ENCODE peak calls at places on chromosomes 12 and 14, in ten cellular contexts. Q is activated CD4-positive, CD25-positive, alpha-beta regulatory T cell treated with anti-CD3 and anti-CD28 coated beads, Interleukin-2, amount 50 U/mL, for 72 hours; R is CD8-positive, alpha-beta T cell; H is stimulated activated CD4-positive, alpha-beta T cell treated with anti-CD3 and anti-CD28 coated beads, TNF-alpha, amount 100 ng/mL, for 24 hours; A is hippocampal formation; F is AG08396; D is activated T-helper 1 cell treated with anti-CD3 and anti-CD28 coated beads, Interleukin-12 subunit alpha, Interleukin-12 subunit beta, Interleukin-2, Interleukin-4 antibody, amounts not matched to agents 30 ng/mL and 10 ng/mL and 1 ng/mL, durations not matched to agents 14 hours and 24 hours and 36 hours; U is Calu3; P is EL; Z is fibroblast of gingiva. O is an unnamed sample.

GRCh38 chr12:53097564-53098353 is at the start of gene IGFBP6:
- DNase-seq in Q (peak), R (no peak), H (peak), A (no peak), F (peak), D (peak), U (peak), P (peak), Z (peak), O (peak)

GRCh38 chr12:78118036-78118435 is 287.3 kb downstream of the NAV3 start:
- DNase-seq in Q (no peak), R (no peak), H (no peak), A (no peak), F (no peak), D (no peak), U (peak), P (peak), Z (no peak), O (no peak)

GRCh38 chr14:104424406-104425072 is 155.0 kb upstream of the C14orf180 start:
- DNase-seq in Q (peak), R (no peak), H (no peak), A (peak), F (no peak), D (no peak), U (no peak), P (no peak), Z (no peak), O (no peak)

GRCh38 chr12:115008951-115009350 is 325.0 kb upstream of the TBX3 start:
- DNase-seq in Q (no peak), R (no peak), H (no peak), A (no peak), F (no peak), D (no peak), U (no peak), P (no peak), Z (no peak), O (no peak)

GRCh38 chr12:40292788-40293429 is 68.1 kb downstream of the LRRK2 start:
- DNase-seq in Q (no peak), R (no peak), H (no peak), A (no peak), F (no peak), D (no peak), U (no peak), P (no peak), Z (no peak), O (no peak)

GRCh38 chr12:54002278-54002914 is 2.4 kb downstream of the HOXC9 start:
- DNase-seq in Q (no peak), R (no peak), H (no peak), A (no peak), F (no peak), D (no peak), U (no peak), P (no peak), Z (no peak), O (no peak)

GRCh38 chr14:73743431-73743931 is 29.3 kb upstream of the PNMA1 start:
- DNase-seq in Q (no peak), R (no peak), H (peak), A (no peak), F (no peak), D (peak), U (no peak), P (no peak), Z (no peak), O (no peak)

GRCh38 chr14:53501361-53502320 is 348.5 kb upstream of the DDHD1 start:
- DNase-seq in Q (no peak), R (no peak), H (no peak), A (no peak), F (peak), D (no peak), U (no peak), P (peak), Z (peak), O (peak)

GRCh38 chr14:93997082-93997481 is at the start of gene CCDC197:
- DNase-seq in Q (no peak), R (no peak), H (no peak), A (no peak), F (no peak), D (no peak), U (peak), P (no peak), Z (no peak), O (peak)

GRCh38 chr12:93080452-93080851 is 151.4 kb upstream of the EEA1 start:
- DNase-seq in Q (no peak), R (no peak), H (no peak), A (no peak), F (no peak), D (no peak), U (no peak), P (no peak), Z (no peak), O (no peak)

GRCh38 chr12:120181991-120182631 is 12.4 kb downstream of the GCN1 start:
- DNase-seq in Q (no peak), R (no peak), H (no peak), A (no peak), F (no peak), D (no peak), U (no peak), P (peak), Z (peak), O (peak)

GRCh38 chr14:106094654-106095189 is 568.3 kb downstream of the TMEM121 start:
- DNase-seq in Q (peak), R (peak), H (peak), A (no peak), F (no peak), D (peak), U (peak), P (peak), Z (no peak), O (no peak)

GRCh38 chr12:70933133-70933532 is 12.6 kb upstream of the PTPRR start:
- DNase-seq in Q (no peak), R (no peak), H (no peak), A (no peak), F (no peak), D (no peak), U (no peak), P (no peak), Z (no peak), O (no peak)

GRCh38 chr14:72053662-72054061 is 121.4 kb downstream of the RGS6 start:
- DNase-seq in Q (no peak), R (no peak), H (no peak), A (no peak), F (no peak), D (no peak), U (no peak), P (no peak), Z (no peak), O (no peak)

GRCh38 chr12:1839956-1840550 is 19.7 kb downstream of the LRTM2 start:
- DNase-seq in Q (no peak), R (no peak), H (no peak), A (no peak), F (no peak), D (no peak), U (no peak), P (no peak), Z (no peak), O (no peak)

GRCh38 chr12:116640320-116640719 is 81.1 kb downstream of the MAP1LC3B2 start:
- DNase-seq in Q (no peak), R (no peak), H (no peak), A (no peak), F (no peak), D (no peak), U (no peak), P (no peak), Z (no peak), O (no peak)

GRCh38 chr14:95482967-95483842 is 33.2 kb downstream of the SYNE3 start:
- DNase-seq in Q (no peak), R (no peak), H (no peak), A (no peak), F (peak), D (no peak), U (peak), P (peak), Z (peak), O (peak)

GRCh38 chr12:47408171-47408871 is 297.5 kb downstream of the RPAP3 start:
- DNase-seq in Q (no peak), R (no peak), H (no peak), A (no peak), F (no peak), D (no peak), U (peak), P (no peak), Z (no peak), O (peak)

GRCh38 chr14:29709490-29709889 is 218.2 kb downstream of the PRKD1 start:
- DNase-seq in Q (no peak), R (no peak), H (no peak), A (no peak), F (no peak), D (no peak), U (no peak), P (no peak), Z (no peak), O (no peak)

GRCh38 chr14:104085032-104085888 is at the start of gene ASPG:
- DNase-seq in Q (no peak), R (no peak), H (no peak), A (no peak), F (no peak), D (no peak), U (no peak), P (no peak), Z (no peak), O (no peak)

GRCh38 chr12:71846322-71846940 is 6.9 kb downstream of the TBC1D15 start:
- DNase-seq in Q (no peak), R (no peak), H (no peak), A (peak), F (no peak), D (no peak), U (peak), P (peak), Z (peak), O (peak)

GRCh38 chr14:90795744-90796143 is 20.5 kb downstream of the TTC7B start:
- DNase-seq in Q (no peak), R (no peak), H (no peak), A (no peak), F (peak), D (no peak), U (no peak), P (peak), Z (peak), O (peak)

GRCh38 chr12:99979471-99979870 is 5.3 kb downstream of the ANKS1B start:
- DNase-seq in Q (no peak), R (no peak), H (no peak), A (no peak), F (no peak), D (no peak), U (no peak), P (no peak), Z (no peak), O (no peak)

GRCh38 chr12:6266431-6267006 is 44.0 kb upstream of the PLEKHG6 start:
- DNase-seq in Q (no peak), R (no peak), H (no peak), A (no peak), F (no peak), D (no peak), U (no peak), P (no peak), Z (no peak), O (no peak)

GRCh38 chr14:33061667-33062325 is 123.1 kb downstream of the NPAS3 start:
- DNase-seq in Q (no peak), R (no peak), H (no peak), A (no peak), F (no peak), D (no peak), U (no peak), P (no peak), Z (no peak), O (peak)

GRCh38 chr12:129063600-129063999 is 210.3 kb downstream of the GLT1D1 start:
- DNase-seq in Q (no peak), R (no peak), H (no peak), A (no peak), F (no peak), D (no peak), U (no peak), P (no peak), Z (no peak), O (no peak)

GRCh38 chr12:111405856-111406473 is at the start of gene SH2B3:
- DNase-seq in Q (no peak), R (no peak), H (peak), A (no peak), F (no peak), D (peak), U (no peak), P (peak), Z (no peak), O (no peak)

GRCh38 chr12:122094735-122095561 is 16.4 kb downstream of the MLXIP start:
- DNase-seq in Q (no peak), R (no peak), H (no peak), A (no peak), F (no peak), D (no peak), U (no peak), P (peak), Z (peak), O (no peak)

GRCh38 chr12:71958457-71958856 is 19.8 kb downstream of the TPH2 start:
- DNase-seq in Q (no peak), R (no peak), H (no peak), A (no peak), F (peak), D (no peak), U (no peak), P (peak), Z (no peak), O (no peak)

GRCh38 chr12:89468648-89469326 is 55.8 kb downstream of the GALNT4 start:
- DNase-seq in Q (no peak), R (no peak), H (no peak), A (no peak), F (no peak), D (no peak), U (no peak), P (no peak), Z (no peak), O (no peak)

GRCh38 chr12:100591979-100592378 is 18.5 kb downstream of the GAS2L3 start:
- DNase-seq in Q (no peak), R (no peak), H (no peak), A (no peak), F (no peak), D (no peak), U (peak), P (no peak), Z (no peak), O (no peak)

GRCh38 chr14:45811155-45811554 is 558.2 kb upstream of the MIS18BP1 start:
- DNase-seq in Q (no peak), R (no peak), H (no peak), A (no peak), F (no peak), D (no peak), U (no peak), P (no peak), Z (no peak), O (no peak)

GRCh38 chr14:23063601-23064000 is 6.3 kb upstream of the CDH24 start:
- DNase-seq in Q (no peak), R (no peak), H (no peak), A (no peak), F (no peak), D (no peak), U (no peak), P (no peak), Z (no peak), O (no peak)

GRCh38 chr14:21343035-21343794 is 40.6 kb downstream of the SUPT16H start:
- DNase-seq in Q (no peak), R (no peak), H (no peak), A (no peak), F (no peak), D (no peak), U (no peak), P (peak), Z (no peak), O (no peak)

GRCh38 chr12:1173806-1174617 is 183.0 kb downstream of the ERC1 start:
- DNase-seq in Q (no peak), R (no peak), H (no peak), A (no peak), F (no peak), D (no peak), U (no peak), P (no peak), Z (no peak), O (peak)

GRCh38 chr12:53065975-53066593 is 13.1 kb downstream of the SPRYD3 start:
- DNase-seq in Q (peak), R (peak), H (peak), A (no peak), F (peak), D (peak), U (peak), P (peak), Z (peak), O (peak)

O was measured in bronchial epithelial cell.